ENCODE peak calls at places on chromosome 12, in nine cellular contexts. One of them, this sample, is unnamed.

GRCh38 chr12:32454075-32454474 is 54.7 kb downstream of the FGD4 start:
- DNase-seq in Peyer's patch: no peak
- DNase-seq in heart left ventricle: no peak
- DNase-seq in IMR-90: peak
- DNase-seq in right lobe of liver: no peak
- DNase-seq in DND-41: no peak
- DNase-seq in coronary artery: no peak
- DNase-seq in mammary epithelial cell: peak
- DNase-seq in GM23248: peak
- DNase-seq in this sample: no peak

GRCh38 chr12:5556033-5556614 is 124.2 kb downstream of the NTF3 start:
- DNase-seq in Peyer's patch: no peak
- DNase-seq in heart left ventricle: no peak
- DNase-seq in IMR-90: no peak
- DNase-seq in right lobe of liver: no peak
- DNase-seq in DND-41: peak
- DNase-seq in coronary artery: no peak
- DNase-seq in mammary epithelial cell: no peak
- DNase-seq in GM23248: no peak
- DNase-seq in this sample: no peak

GRCh38 chr12:108446766-108447165 is 68.3 kb upstream of the FICD start:
- DNase-seq in Peyer's patch: no peak
- DNase-seq in heart left ventricle: peak
- DNase-seq in IMR-90: no peak
- DNase-seq in right lobe of liver: no peak
- DNase-seq in DND-41: no peak
- DNase-seq in coronary artery: no peak
- DNase-seq in mammary epithelial cell: peak
- DNase-seq in GM23248: peak
- DNase-seq in this sample: no peak

GRCh38 chr12:132506730-132507538 is 17.0 kb downstream of the FBRSL1 start:
- DNase-seq in Peyer's patch: no peak
- DNase-seq in heart left ventricle: peak
- DNase-seq in IMR-90: peak
- DNase-seq in right lobe of liver: peak
- DNase-seq in DND-41: peak
- DNase-seq in coronary artery: peak
- DNase-seq in mammary epithelial cell: no peak
- DNase-seq in GM23248: peak
- DNase-seq in this sample: peak

GRCh38 chr12:19082365-19082911 is 47.1 kb upstream of the PLEKHA5 start:
- DNase-seq in Peyer's patch: no peak
- DNase-seq in heart left ventricle: no peak
- DNase-seq in IMR-90: no peak
- DNase-seq in right lobe of liver: no peak
- DNase-seq in DND-41: no peak
- DNase-seq in coronary artery: no peak
- DNase-seq in mammary epithelial cell: no peak
- DNase-seq in GM23248: no peak
- DNase-seq in this sample: no peak

GRCh38 chr12:100858658-100859057 is 64.1 kb downstream of the ANO4 start:
- DNase-seq in Peyer's patch: no peak
- DNase-seq in heart left ventricle: no peak
- DNase-seq in IMR-90: peak
- DNase-seq in right lobe of liver: no peak
- DNase-seq in DND-41: no peak
- DNase-seq in coronary artery: no peak
- DNase-seq in mammary epithelial cell: peak
- DNase-seq in GM23248: peak
- DNase-seq in this sample: no peak

GRCh38 chr12:117563007-117563406 is 201.6 kb upstream of the NOS1 start:
- DNase-seq in Peyer's patch: no peak
- DNase-seq in heart left ventricle: no peak
- DNase-seq in IMR-90: no peak
- DNase-seq in right lobe of liver: no peak
- DNase-seq in DND-41: no peak
- DNase-seq in coronary artery: peak
- DNase-seq in mammary epithelial cell: no peak
- DNase-seq in GM23248: no peak
- DNase-seq in this sample: no peak

GRCh38 chr12:123767613-123768012 is 5.5 kb downstream of the DNAH10 start:
- DNase-seq in Peyer's patch: no peak
- DNase-seq in heart left ventricle: no peak
- DNase-seq in IMR-90: no peak
- DNase-seq in right lobe of liver: no peak
- DNase-seq in DND-41: peak
- DNase-seq in coronary artery: no peak
- DNase-seq in mammary epithelial cell: no peak
- DNase-seq in GM23248: no peak
- DNase-seq in this sample: no peak

DNA sequence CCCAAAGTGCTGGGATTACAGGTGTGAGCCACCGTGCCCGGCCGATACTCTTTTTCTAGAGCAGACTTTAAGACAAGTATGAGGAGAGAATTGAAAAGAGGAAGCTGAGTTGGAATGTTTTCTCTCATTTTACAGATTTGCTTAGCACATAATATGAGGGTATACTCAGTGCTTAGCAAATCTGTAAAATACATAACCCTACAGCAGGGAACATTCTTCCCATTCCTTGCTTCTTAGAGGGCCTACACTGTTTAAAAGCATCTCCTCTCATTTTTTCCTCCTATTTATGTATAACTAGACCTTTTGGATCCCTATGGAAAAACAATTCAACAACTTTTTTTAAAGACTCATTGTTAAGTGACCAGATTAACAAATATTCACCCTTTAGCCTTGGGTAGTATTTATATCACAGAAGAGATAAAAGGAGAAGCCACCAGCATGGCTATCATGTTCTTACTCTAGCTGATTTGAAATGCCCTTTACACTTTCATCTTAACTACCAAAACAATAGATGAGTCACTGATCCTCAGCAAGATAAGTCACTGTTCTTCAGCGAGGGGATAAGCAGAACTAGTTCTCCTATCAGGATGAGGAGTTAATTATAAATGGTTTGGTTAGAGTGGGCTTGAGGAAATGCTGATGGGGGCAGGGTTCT is 23.7 kb upstream of the ANO6 start:
- DNase-seq in Peyer's patch: no peak
- DNase-seq in heart left ventricle: no peak
- DNase-seq in IMR-90: peak
- DNase-seq in right lobe of liver: no peak
- DNase-seq in DND-41: no peak
- DNase-seq in coronary artery: no peak
- DNase-seq in mammary epithelial cell: peak
- DNase-seq in GM23248: peak
- DNase-seq in this sample: no peak
- H3K27ac ChIP-seq in Peyer's patch: no peak
- H3K27ac ChIP-seq in heart left ventricle: no peak
- H3K27ac ChIP-seq in IMR-90: no peak
- H3K27ac ChIP-seq in right lobe of liver: no peak
- H3K27ac ChIP-seq in DND-41: no peak
- H3K27ac ChIP-seq in coronary artery: no peak
- H3K27ac ChIP-seq in mammary epithelial cell: peak
- H3K27ac ChIP-seq in GM23248: peak
- H3K27ac ChIP-seq in this sample: no peak

GRCh38 chr12:30905483-30906009 is 21.0 kb upstream of the TSPAN11 start:
- DNase-seq in Peyer's patch: no peak
- DNase-seq in heart left ventricle: no peak
- DNase-seq in IMR-90: no peak
- DNase-seq in right lobe of liver: no peak
- DNase-seq in DND-41: no peak
- DNase-seq in coronary artery: no peak
- DNase-seq in mammary epithelial cell: no peak
- DNase-seq in GM23248: no peak
- DNase-seq in this sample: no peak

GRCh38 chr12:30909721-30910350 is 16.7 kb upstream of the TSPAN11 start:
- DNase-seq in Peyer's patch: no peak
- DNase-seq in heart left ventricle: no peak
- DNase-seq in IMR-90: no peak
- DNase-seq in right lobe of liver: no peak
- DNase-seq in DND-41: no peak
- DNase-seq in coronary artery: no peak
- DNase-seq in mammary epithelial cell: no peak
- DNase-seq in GM23248: peak
- DNase-seq in this sample: no peak

GRCh38 chr12:30913323-30913722 is 13.2 kb upstream of the TSPAN11 start:
- DNase-seq in Peyer's patch: no peak
- DNase-seq in heart left ventricle: no peak
- DNase-seq in IMR-90: no peak
- DNase-seq in right lobe of liver: no peak
- DNase-seq in DND-41: no peak
- DNase-seq in coronary artery: no peak
- DNase-seq in mammary epithelial cell: no peak
- DNase-seq in GM23248: no peak
- DNase-seq in this sample: no peak

GRCh38 chr12:30908389-30909087 is 18.0 kb upstream of the TSPAN11 start:
- DNase-seq in Peyer's patch: no peak
- DNase-seq in heart left ventricle: no peak
- DNase-seq in IMR-90: peak
- DNase-seq in right lobe of liver: no peak
- DNase-seq in DND-41: no peak
- DNase-seq in coronary artery: no peak
- DNase-seq in mammary epithelial cell: no peak
- DNase-seq in GM23248: peak
- DNase-seq in this sample: no peak

GRCh38 chr12:30909088-30909688 is 17.4 kb upstream of the TSPAN11 start:
- DNase-seq in Peyer's patch: no peak
- DNase-seq in heart left ventricle: no peak
- DNase-seq in IMR-90: no peak
- DNase-seq in right lobe of liver: no peak
- DNase-seq in DND-41: no peak
- DNase-seq in coronary artery: no peak
- DNase-seq in mammary epithelial cell: no peak
- DNase-seq in GM23248: peak
- DNase-seq in this sample: no peak
- H3K27ac ChIP-seq in Peyer's patch: no peak
- H3K27ac ChIP-seq in heart left ventricle: no peak
- H3K27ac ChIP-seq in IMR-90: no peak
- H3K27ac ChIP-seq in right lobe of liver: no peak
- H3K27ac ChIP-seq in DND-41: no peak
- H3K27ac ChIP-seq in coronary artery: no peak
- H3K27ac ChIP-seq in mammary epithelial cell: no peak
- H3K27ac ChIP-seq in GM23248: peak
- H3K27ac ChIP-seq in this sample: no peak

GRCh38 chr12:128859311-128859710 is 6.0 kb downstream of the GLT1D1 start:
- DNase-seq in Peyer's patch: no peak
- DNase-seq in heart left ventricle: no peak
- DNase-seq in IMR-90: no peak
- DNase-seq in right lobe of liver: no peak
- DNase-seq in DND-41: no peak
- DNase-seq in coronary artery: no peak
- DNase-seq in mammary epithelial cell: no peak
- DNase-seq in GM23248: no peak
- DNase-seq in this sample: no peak

GRCh38 chr12:128861226-128862016 is 8.1 kb downstream of the GLT1D1 start:
- DNase-seq in Peyer's patch: no peak
- DNase-seq in heart left ventricle: no peak
- DNase-seq in IMR-90: no peak
- DNase-seq in right lobe of liver: peak
- DNase-seq in DND-41: no peak
- DNase-seq in coronary artery: no peak
- DNase-seq in mammary epithelial cell: no peak
- DNase-seq in GM23248: no peak
- DNase-seq in this sample: no peak

GRCh38 chr12:128863957-128864356 is 10.7 kb downstream of the GLT1D1 start:
- DNase-seq in Peyer's patch: no peak
- DNase-seq in heart left ventricle: peak
- DNase-seq in IMR-90: no peak
- DNase-seq in right lobe of liver: peak
- DNase-seq in DND-41: no peak
- DNase-seq in coronary artery: no peak
- DNase-seq in mammary epithelial cell: no peak
- DNase-seq in GM23248: no peak
- DNase-seq in this sample: no peak

GRCh38 chr12:128867466-128867865 is 14.2 kb downstream of the GLT1D1 start:
- DNase-seq in Peyer's patch: no peak
- DNase-seq in heart left ventricle: no peak
- DNase-seq in IMR-90: no peak
- DNase-seq in right lobe of liver: no peak
- DNase-seq in DND-41: no peak
- DNase-seq in coronary artery: no peak
- DNase-seq in mammary epithelial cell: no peak
- DNase-seq in GM23248: no peak
- DNase-seq in this sample: no peak

DNA sequence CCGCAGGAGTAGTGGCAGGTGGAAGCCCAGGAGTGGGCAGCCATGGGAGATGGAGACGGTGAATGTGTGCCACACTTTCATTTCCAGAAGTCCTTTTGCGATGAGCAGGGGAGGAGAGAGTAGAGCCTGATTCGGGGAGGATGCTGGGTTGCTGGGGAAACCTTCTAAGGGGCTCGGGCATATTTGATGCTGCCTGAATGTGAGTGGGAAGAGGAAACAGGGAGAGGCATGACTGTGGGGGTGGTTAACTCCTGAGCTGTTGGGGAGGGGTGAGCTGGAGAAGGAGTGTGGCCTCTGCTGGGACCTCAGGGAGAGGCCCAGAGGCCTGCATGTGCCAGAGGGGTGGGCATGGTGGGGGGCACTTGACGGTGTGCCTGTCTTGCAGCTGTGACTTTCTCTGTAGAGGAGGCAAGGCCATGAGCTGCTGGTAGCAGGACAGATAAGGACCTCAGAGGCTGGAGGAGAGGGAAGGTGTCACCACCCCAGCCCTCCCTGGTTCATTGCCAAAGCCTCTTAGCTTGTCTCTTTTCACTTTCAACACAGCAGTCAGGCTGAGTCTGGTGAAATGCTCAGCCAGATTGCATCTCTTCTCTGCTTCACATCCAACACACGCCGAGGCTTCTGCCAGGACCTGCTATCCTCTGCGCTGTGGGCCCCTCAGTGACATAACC is 11.4 kb downstream of the GLT1D1 start:
- DNase-seq in Peyer's patch: no peak
- DNase-seq in heart left ventricle: peak
- DNase-seq in IMR-90: no peak
- DNase-seq in right lobe of liver: peak
- DNase-seq in DND-41: no peak
- DNase-seq in coronary artery: no peak
- DNase-seq in mammary epithelial cell: no peak
- DNase-seq in GM23248: no peak
- DNase-seq in this sample: no peak
- H3K27ac ChIP-seq in Peyer's patch: no peak
- H3K27ac ChIP-seq in heart left ventricle: peak
- H3K27ac ChIP-seq in IMR-90: no peak
- H3K27ac ChIP-seq in right lobe of liver: peak
- H3K27ac ChIP-seq in DND-41: no peak
- H3K27ac ChIP-seq in coronary artery: no peak
- H3K27ac ChIP-seq in mammary epithelial cell: no peak
- H3K27ac ChIP-seq in GM23248: no peak
- H3K27ac ChIP-seq in this sample: no peak

GRCh38 chr12:154058-154457 is 59.9 kb downstream of the SLC6A12 start:
- DNase-seq in Peyer's patch: no peak
- DNase-seq in heart left ventricle: no peak
- DNase-seq in IMR-90: no peak
- DNase-seq in right lobe of liver: no peak
- DNase-seq in DND-41: no peak
- DNase-seq in coronary artery: no peak
- DNase-seq in mammary epithelial cell: no peak
- DNase-seq in GM23248: no peak
- DNase-seq in this sample: no peak

GRCh38 chr12:151579-151978 is 62.4 kb downstream of the SLC6A12 start:
- DNase-seq in Peyer's patch: no peak
- DNase-seq in heart left ventricle: no peak
- DNase-seq in IMR-90: no peak
- DNase-seq in right lobe of liver: no peak
- DNase-seq in DND-41: no peak
- DNase-seq in coronary artery: no peak
- DNase-seq in mammary epithelial cell: no peak
- DNase-seq in GM23248: no peak
- DNase-seq in this sample: no peak

GRCh38 chr12:153080-153746 is 60.7 kb downstream of the SLC6A12 start:
- DNase-seq in Peyer's patch: peak
- DNase-seq in heart left ventricle: peak
- DNase-seq in IMR-90: peak
- DNase-seq in right lobe of liver: peak
- DNase-seq in DND-41: peak
- DNase-seq in coronary artery: no peak
- DNase-seq in mammary epithelial cell: peak
- DNase-seq in GM23248: peak
- DNase-seq in this sample: peak

GRCh38 chr12:155006-155405 is 59.0 kb downstream of the SLC6A12 start:
- DNase-seq in Peyer's patch: no peak
- DNase-seq in heart left ventricle: no peak
- DNase-seq in IMR-90: no peak
- DNase-seq in right lobe of liver: no peak
- DNase-seq in DND-41: no peak
- DNase-seq in coronary artery: no peak
- DNase-seq in mammary epithelial cell: no peak
- DNase-seq in GM23248: no peak
- DNase-seq in this sample: no peak

DNA sequence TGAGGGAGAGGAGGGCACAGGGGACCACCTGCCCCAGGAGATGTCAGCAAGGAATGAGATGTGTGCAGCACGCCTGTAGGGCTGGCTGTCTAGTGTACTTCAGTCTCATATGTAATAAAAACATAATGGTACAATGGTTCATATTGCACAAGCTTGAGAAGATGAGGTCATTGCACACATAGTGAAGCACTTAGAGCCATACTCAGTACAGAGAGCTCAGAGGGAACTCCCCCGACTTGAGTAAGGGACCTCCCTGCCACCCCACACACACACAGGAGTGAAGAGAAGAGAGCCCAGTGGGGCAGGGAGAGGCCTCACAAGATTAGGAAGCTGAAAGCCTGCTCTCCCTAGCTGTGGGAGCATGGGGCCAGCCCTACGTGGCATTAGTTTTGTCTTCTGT is 61.5 kb downstream of the SLC6A12 start:
- DNase-seq in Peyer's patch: no peak
- DNase-seq in heart left ventricle: no peak
- DNase-seq in IMR-90: peak
- DNase-seq in right lobe of liver: no peak
- DNase-seq in DND-41: no peak
- DNase-seq in coronary artery: no peak
- DNase-seq in mammary epithelial cell: no peak
- DNase-seq in GM23248: peak
- DNase-seq in this sample: no peak
- H3K27ac ChIP-seq in Peyer's patch: no peak
- H3K27ac ChIP-seq in heart left ventricle: no peak
- H3K27ac ChIP-seq in IMR-90: no peak
- H3K27ac ChIP-seq in right lobe of liver: no peak
- H3K27ac ChIP-seq in DND-41: no peak
- H3K27ac ChIP-seq in coronary artery: no peak
- H3K27ac ChIP-seq in mammary epithelial cell: no peak
- H3K27ac ChIP-seq in GM23248: no peak
- H3K27ac ChIP-seq in this sample: no peak

This sample was measured in lower lobe of right lung.